ENCODE peak calls at places on chromosomes 3 and 15, in four cellular contexts. T, J, F and Y are unnamed samples.

GRCh38 chr3:36557021-36557707 is 176.9 kb downstream of the STAC start:
- DNase-seq in T (no peak), J (no peak), F (no peak), Y (no peak)

GRCh38 chr15:26985050-26985449 is 14.1 kb downstream of the GABRG3 start:
- DNase-seq in T (no peak), J (no peak), F (no peak), Y (no peak)

GRCh38 chr15:73598540-73599195 is 34.5 kb downstream of the NPTN start:
- DNase-seq in T (no peak), J (no peak), F (peak), Y (no peak)

GRCh38 chr3:131551761-131552160 is 49.0 kb upstream of the MRPL3 start:
- DNase-seq in T (no peak), J (no peak), F (no peak), Y (no peak)

GRCh38 chr15:69982037-69982436 is 115.7 kb downstream of the TLE3 start:
- DNase-seq in T (no peak), J (no peak), F (no peak), Y (no peak)

GRCh38 chr15:62099171-62099601 is 32.4 kb downstream of the C2CD4A start:
- DNase-seq in T (no peak), J (no peak), F (peak), Y (no peak)

GRCh38 chr3:42314411-42314810 is 48.4 kb upstream of the CCK start:
- DNase-seq in T (no peak), J (no peak), F (peak), Y (no peak)

GRCh38 chr3:185797993-185798830 is 26.6 kb downstream of the IGF2BP2 start:
- DNase-seq in T (no peak), J (no peak), F (no peak), Y (no peak)

GRCh38 chr3:42214565-42215283 is 51.3 kb downstream of the CCK start:
- DNase-seq in T (no peak), J (no peak), F (peak), Y (no peak)

GRCh38 chr3:172853911-172854648 is 103.6 kb downstream of the ECT2 start:
- DNase-seq in T (no peak), J (no peak), F (no peak), Y (no peak)